ENCODE peak calls at places on chromosomes 6 and 20, in eight cellular contexts. Z, K, A, F, N, P, R and D are unnamed samples. For H3K4me1, the result is how much of the 10 kb centered on the place peaks cover.

GRCh38 chr6:110781522-110782200 is 33.6 kb downstream of the CDK19 start:
- DNase-seq in R (no peak), A (no peak), Z (no peak), P (no peak), N (no peak), F (no peak), K (no peak), D (peak)

GRCh38 chr20:3162080-3162611 is 2.5 kb upstream of the FASTKD5 start:
- DNase-seq in F (no peak), P (no peak), A (no peak), K (peak), Z (no peak), R (no peak), N (no peak), D (no peak)

GRCh38 chr6:39684790-39685485 is 40.3 kb downstream of the KIF6 start:
- DNase-seq in R (no peak), K (no peak), F (no peak), A (no peak), Z (peak), N (no peak), P (peak), D (peak)

GRCh38 chr6:131643262-131643631 is 6.1 kb downstream of the ENPP3 start:
- DNase-seq in Z (no peak), F (no peak), N (peak), R (no peak), P (no peak), A (no peak), K (no peak), D (no peak)

GRCh38 chr6:54282186-54282585 is 26.1 kb upstream of the TINAG start:
- DNase-seq in K (no peak), R (no peak), F (peak), N (no peak), P (peak), Z (peak), A (no peak), D (peak)

GRCh38 chr20:56766528-56766927 is 137.4 kb downstream of the TFAP2C start:
- DNase-seq in A (no peak), F (no peak), P (no peak), N (no peak), K (no peak), R (no peak), Z (no peak), D (peak)

GRCh38 chr20:16064991-16065707 is 508.1 kb downstream of the KIF16B start:
- DNase-seq in R (no peak), P (no peak), A (no peak), N (no peak), F (no peak), Z (no peak), K (no peak), D (no peak)

GRCh38 chr6:105077592-105078463 is 102.0 kb downstream of the POPDC3 start:
- DNase-seq in A (peak), N (no peak), R (no peak), F (peak), P (peak), K (no peak), Z (peak), D (no peak)

GRCh38 chr20:57432874-57433491 is 41.8 kb downstream of the RBM38 start:
- DNase-seq in K (peak), Z (no peak), F (no peak), N (no peak), P (peak), R (no peak), A (no peak), D (no peak)

GRCh38 chr20:63568170-63568981 is 5.7 kb downstream of the HELZ2 start:
- DNase-seq in K (no peak), P (no peak), A (no peak), F (no peak), N (no peak), R (no peak), Z (no peak), D (no peak)

GRCh38 chr20:25058797-25059486 is 1.0 kb upstream of the ACSS1 start:
- DNase-seq in Z (peak), F (peak), N (no peak), K (peak), R (no peak), A (peak), P (no peak), D (no peak)

GRCh38 chr6:30543824-30544223 is 12.5 kb downstream of the GNL1 start:
- DNase-seq in P (no peak), Z (no peak), F (no peak), A (no peak), N (no peak), R (no peak), K (no peak), D (no peak)

GRCh38 chr6:30542915-30543314 is 13.4 kb downstream of the GNL1 start:
- DNase-seq in Z (peak), K (no peak), P (no peak), F (peak), A (no peak), R (no peak), N (no peak), D (no peak)

GRCh38 chr6:30542404-30542725 is 13.9 kb downstream of the GNL1 start:
- DNase-seq in K (no peak), P (no peak), R (no peak), N (no peak), A (no peak), F (peak), Z (no peak), D (no peak)

GRCh38 chr6:30544666-30545272 is 11.5 kb downstream of the GNL1 start:
- DNase-seq in P (peak), A (peak), F (peak), N (no peak), R (no peak), K (no peak), Z (peak), D (no peak)

GRCh38 chr6:30541515-30542403 is 14.5 kb downstream of the GNL1 start:
- DNase-seq in R (peak), Z (peak), A (peak), P (peak), N (peak), K (peak), F (peak), D (peak)
- H3K27ac ChIP-seq in R (no peak), Z (no peak), A (no peak), P (no peak), N (peak), K (peak), F (peak), D (no peak)

DNA sequence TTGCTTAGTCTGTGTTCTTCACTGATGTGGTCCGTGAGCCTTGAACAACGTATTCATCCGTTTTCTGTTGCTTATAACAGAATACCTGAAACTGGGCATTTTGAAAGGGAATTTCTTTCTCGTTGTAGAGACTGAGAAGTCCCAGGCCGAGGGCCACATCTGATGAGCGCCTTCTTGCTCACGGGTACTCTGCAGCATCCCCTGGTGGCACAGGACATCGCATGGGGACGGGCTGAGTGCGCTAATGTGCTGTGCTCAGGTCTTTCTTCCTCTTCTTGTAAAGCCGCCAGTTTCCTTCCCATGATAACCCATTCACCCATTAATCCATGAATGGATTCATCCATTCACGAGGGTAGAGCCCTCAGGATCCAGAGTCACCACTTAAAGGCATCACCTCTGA is 161.0 kb downstream of the NFATC2 start:
- DNase-seq in N (no peak), R (no peak), K (peak), F (no peak), P (no peak), Z (no peak), A (no peak), D (no peak)
- TF ChIP-seq CTCF in N (no peak), R (peak), K (no peak), F (no peak), P (no peak), Z (no peak), A (no peak), D (no peak)

GRCh38 chr6:43698584-43699349 is 11.2 kb upstream of the MRPS18A start:
- DNase-seq in A (peak), F (peak), R (no peak), Z (peak), P (peak), N (peak), K (no peak), D (peak)
- H3K4me1 ChIP-seq in A (under half), F (under half), R (under half), Z (under half), P (half or more), N (under half), K (under half), D (under half)

DNA sequence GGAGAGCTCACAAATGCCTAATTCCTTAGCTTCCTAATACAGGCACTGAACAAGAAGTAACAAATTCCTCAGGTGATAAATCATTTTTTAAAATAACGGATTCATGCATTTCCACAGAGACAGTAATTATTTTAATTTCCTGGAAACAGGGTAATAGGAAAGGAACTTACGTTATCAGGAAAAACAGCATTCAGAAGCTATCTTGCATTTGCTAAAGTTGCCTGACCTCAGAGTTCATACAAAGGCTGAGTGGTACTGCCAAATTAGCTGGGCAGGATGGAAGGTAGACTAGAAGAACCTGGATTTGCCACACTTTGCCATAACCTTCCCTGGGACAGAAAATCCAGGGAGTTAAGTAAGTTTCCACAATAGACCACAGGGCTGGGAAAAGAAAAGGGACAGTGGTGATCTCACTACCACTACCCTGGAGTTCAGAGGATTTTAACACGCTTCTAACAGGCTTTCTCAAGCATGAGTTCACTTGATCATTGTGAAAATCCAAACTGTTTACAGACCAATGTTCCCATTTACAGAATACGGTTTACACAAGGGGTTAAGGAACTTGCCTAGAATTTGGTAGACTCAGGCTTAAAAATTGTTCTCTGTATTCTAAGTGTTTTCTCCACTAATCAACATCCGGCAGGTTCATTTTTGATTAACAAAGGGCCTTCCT is 57.0 kb downstream of the KIF13A start:
- DNase-seq in P (no peak), R (no peak), N (no peak), A (no peak), Z (peak), F (peak), K (no peak), D (peak)
- H3K27ac ChIP-seq in P (no peak), R (no peak), N (peak), A (no peak), Z (peak), F (peak), K (peak), D (no peak)